ENCODE peak calls at places on chromosomes 2 and 18, in nine cellular contexts. O is smooth muscle cell of the brain vasculature; B is stimulated activated CD8-positive, alpha-beta memory T cell treated with anti-CD3 and anti-CD28 coated beads, Interleukin-12 subunit alpha, Interleukin-12 subunit beta, amount 100 ng/mL, for 4 hours; J is EL; G is activated naive CD4-positive, alpha-beta T cell; V is foreskin fibroblast; N is ovary; A is bronchial epithelial cell; R is brain pericyte. F is an unnamed sample.

GRCh38 chr2:112784199-112785189 is at the start of gene IL1A:
- DNase-seq in A (peak), J (peak), R (no peak), V (peak), G (no peak), N (no peak), O (no peak), B (no peak), F (peak)

GRCh38 chr2:45930396-45930792 is 278.9 kb downstream of the PRKCE start:
- DNase-seq in J (peak), O (no peak), B (no peak), N (no peak), G (no peak), A (no peak), V (peak), R (no peak), F (no peak)

GRCh38 chr18:2641638-2642037 is 13.9 kb upstream of the SMCHD1 start:
- DNase-seq in R (no peak), A (no peak), B (no peak), O (no peak), G (no peak), J (peak), N (no peak), V (peak), F (no peak)

GRCh38 chr2:205002390-205002789 is 457.1 kb downstream of the PARD3B start:
- DNase-seq in J (no peak), B (no peak), G (no peak), V (no peak), R (no peak), O (no peak), N (no peak), A (no peak), F (no peak)

GRCh38 chr2:70656421-70657010 is 102.9 kb upstream of the TGFA start:
- DNase-seq in R (no peak), J (no peak), V (no peak), A (no peak), O (no peak), B (no peak), N (no peak), G (peak), F (no peak)

GRCh38 chr2:49129034-49129433 is 25.3 kb downstream of the FSHR start:
- DNase-seq in B (no peak), A (peak), J (no peak), O (no peak), R (no peak), G (no peak), V (no peak), N (no peak), F (no peak)

GRCh38 chr2:28821295-28821958 is 10.8 kb downstream of the SPDYA start:
- DNase-seq in V (peak), G (peak), N (no peak), J (peak), A (peak), O (no peak), B (no peak), R (peak), F (no peak)

GRCh38 chr2:147165682-147166081 is 679.1 kb upstream of the ACVR2A start:
- DNase-seq in G (no peak), R (no peak), J (no peak), N (no peak), A (no peak), O (no peak), V (peak), B (no peak), F (no peak)

GRCh38 chr18:48790869-48791635 is 159.7 kb downstream of the SMAD7 start:
- DNase-seq in J (no peak), R (no peak), G (no peak), N (peak), A (no peak), O (no peak), V (no peak), B (no peak), F (no peak)

GRCh38 chr2:12008425-12009061 is 262.1 kb downstream of the LPIN1 start:
- DNase-seq in B (no peak), J (peak), G (no peak), N (no peak), V (peak), A (peak), O (no peak), R (no peak), F (no peak)

GRCh38 chr2:215942194-215942593 is 71.2 kb downstream of the MREG start:
- DNase-seq in A (no peak), B (no peak), J (no peak), R (no peak), O (no peak), V (no peak), G (no peak), N (no peak), F (no peak)

GRCh38 chr2:144268036-144268678 is 251.8 kb downstream of the ZEB2 start:
- DNase-seq in V (no peak), O (no peak), G (no peak), R (no peak), J (no peak), B (no peak), N (no peak), A (no peak), F (no peak)

GRCh38 chr2:239349448-239350135 is 51.2 kb downstream of the HDAC4 start:
- DNase-seq in R (peak), J (no peak), V (no peak), O (peak), G (no peak), B (no peak), A (peak), N (no peak), F (no peak)

GRCh38 chr2:33405180-33406105 is 71.0 kb upstream of the RASGRP3 start:
- DNase-seq in V (peak), N (no peak), J (no peak), G (no peak), A (no peak), O (no peak), B (no peak), R (no peak), F (no peak)

GRCh38 chr2:9565436-9566153 is 10.0 kb upstream of the ADAM17 start:
- DNase-seq in R (no peak), O (peak), J (peak), V (peak), A (peak), G (no peak), N (peak), B (no peak), F (peak)

GRCh38 chr18:73079920-73080319 is 212.1 kb upstream of the NETO1 start:
- DNase-seq in N (no peak), R (no peak), V (no peak), A (no peak), B (no peak), J (no peak), O (no peak), G (no peak), F (no peak)

GRCh38 chr2:162058973-162059668 is 14.9 kb downstream of the DPP4 start:
- DNase-seq in B (no peak), N (no peak), R (no peak), V (no peak), A (peak), J (no peak), G (peak), O (no peak), F (no peak)

GRCh38 chr18:79631761-79632446 is 47.7 kb upstream of the CTDP1 start:
- DNase-seq in A (no peak), B (no peak), N (no peak), R (no peak), G (no peak), V (no peak), J (no peak), O (no peak), F (no peak)

GRCh38 chr18:36158261-36158867 is 28.7 kb downstream of the ELP2 start:
- DNase-seq in B (no peak), J (peak), O (no peak), V (peak), N (no peak), A (no peak), R (peak), G (no peak), F (peak)

GRCh38 chr18:70046207-70046606 is 98.5 kb upstream of the CD226 start:
- DNase-seq in N (no peak), B (no peak), V (peak), G (no peak), A (peak), R (no peak), O (no peak), J (no peak), F (no peak)

GRCh38 chr2:44479127-44479887 is 117.6 kb downstream of the CAMKMT start:
- DNase-seq in N (no peak), A (peak), G (no peak), R (peak), O (peak), B (no peak), J (peak), V (peak), F (peak)

GRCh38 chr2:20615466-20616241 is 35.2 kb downstream of the HS1BP3 start:
- DNase-seq in B (no peak), J (no peak), N (peak), G (no peak), R (no peak), O (no peak), A (no peak), V (no peak), F (no peak)

GRCh38 chr2:196544906-196545433 is 94.5 kb upstream of the CCDC150 start:
- DNase-seq in R (no peak), O (no peak), N (no peak), A (no peak), J (peak), V (no peak), G (no peak), B (no peak), F (no peak)

GRCh38 chr2:223054193-223054781 is 2.3 kb downstream of the KCNE4 start:
- DNase-seq in A (no peak), N (peak), J (peak), B (no peak), O (no peak), R (no peak), V (peak), G (no peak), F (no peak)

GRCh38 chr18:73785276-73785675 is 362.4 kb downstream of the FBXO15 start:
- DNase-seq in B (no peak), O (no peak), G (no peak), A (peak), N (no peak), V (peak), J (no peak), R (no peak), F (no peak)

GRCh38 chr2:110679337-110679707 is 1.5 kb upstream of the BUB1 start:
- DNase-seq in O (no peak), G (no peak), B (no peak), N (peak), R (no peak), V (peak), A (peak), J (peak), F (no peak)

GRCh38 chr2:190177249-190177648 is 114.7 kb upstream of the MSTN start:
- DNase-seq in B (no peak), A (no peak), R (no peak), O (no peak), J (no peak), N (no peak), G (no peak), V (no peak), F (no peak)

GRCh38 chr18:58351776-58352175 is 277.1 kb downstream of the ALPK2 start:
- DNase-seq in G (no peak), V (no peak), A (no peak), N (no peak), B (no peak), J (no peak), R (no peak), O (no peak), F (no peak)

GRCh38 chr2:88110830-88111229 is 17.0 kb downstream of the FABP1 start:
- DNase-seq in B (no peak), J (no peak), N (no peak), V (no peak), G (no peak), A (no peak), O (no peak), R (no peak), F (no peak)

GRCh38 chr2:140552634-140553033 is 1578.2 kb downstream of the LRP1B start:
- DNase-seq in R (no peak), B (no peak), V (no peak), N (no peak), G (no peak), J (no peak), A (no peak), O (no peak), F (no peak)

GRCh38 chr2:100813527-100813926 is 6.4 kb upstream of the NPAS2 start:
- DNase-seq in G (no peak), O (no peak), J (no peak), R (no peak), A (peak), N (no peak), B (no peak), V (peak), F (peak)

GRCh38 chr2:85717308-85718005 is 23.3 kb downstream of the GNLY start:
- DNase-seq in R (no peak), A (no peak), G (no peak), V (peak), B (no peak), J (peak), O (no peak), N (no peak), F (no peak)

GRCh38 chr18:4074647-4075046 is 380.5 kb downstream of the DLGAP1 start:
- DNase-seq in V (no peak), N (no peak), O (no peak), G (no peak), A (peak), R (no peak), B (no peak), J (no peak), F (no peak)

GRCh38 chr2:239892480-239893235 is 132.5 kb downstream of the NDUFA10 start:
- DNase-seq in B (no peak), V (no peak), G (no peak), J (no peak), A (no peak), R (no peak), N (no peak), O (no peak), F (no peak)

GRCh38 chr2:45898819-45899218 is 247.3 kb downstream of the PRKCE start:
- DNase-seq in J (no peak), O (no peak), B (no peak), N (no peak), R (no peak), V (no peak), G (no peak), A (no peak), F (peak)